ENCODE peak calls at places on chromosomes 12 and 14, in ten cellular contexts. P is K562, T is H1, B is sigmoid colon, S is transverse colon, R is stomach, Z is SK-N-SH, Y is HepG2, K is GM12878, G is esophagus muscularis mucosa. N is an unnamed sample. For H3K4me1, the result is how much of the 10 kb centered on the place peaks cover.

GRCh38 chr14:101313268-101313667 is 248.0 kb upstream of the DIO3 start:
- DNase-seq in P (no peak), T (peak), B (no peak), S (no peak), R (no peak), Z (no peak), Y (peak), K (no peak), G (peak), N (no peak)

GRCh38 chr12:110972870-110973269 is 52.5 kb upstream of the MYL2 start:
- DNase-seq in P (no peak), T (no peak), B (no peak), S (no peak), R (no peak), Z (no peak), Y (no peak), K (no peak), G (no peak), N (no peak)

GRCh38 chr14:103194256-103195045 is 71.2 kb downstream of the TNFAIP2 start:
- DNase-seq in P (no peak), T (no peak), B (peak), S (no peak), R (no peak), Z (no peak), Y (peak), K (no peak), G (no peak), N (peak)

GRCh38 chr12:128766738-128767501 is 56.8 kb downstream of the SLC15A4 start:
- DNase-seq in P (no peak), T (no peak), B (peak), S (no peak), R (no peak), Z (no peak), Y (no peak), K (no peak), G (no peak), N (no peak)

GRCh38 chr14:30551460-30551859 is 7.5 kb upstream of the G2E3 start:
- DNase-seq in P (no peak), T (no peak), B (no peak), S (no peak), R (no peak), Z (no peak), Y (peak), K (no peak), G (no peak), N (no peak)

GRCh38 chr12:124515981-124516380 is 51.4 kb downstream of the NCOR2 start:
- DNase-seq in P (no peak), T (no peak), B (no peak), S (no peak), R (peak), Z (no peak), Y (no peak), K (no peak), G (no peak), N (no peak)

GRCh38 chr12:112303004-112303403 is 79.2 kb downstream of the HECTD4 start:
- DNase-seq in P (no peak), T (no peak), B (no peak), S (no peak), R (no peak), Z (no peak), Y (no peak), K (peak), G (no peak), N (no peak)

GRCh38 chr12:57756406-57757341 is 1.8 kb downstream of the MARCHF9 start:
- DNase-seq in P (peak), T (peak), B (peak), S (peak), R (peak), Z (peak), Y (no peak), K (no peak), G (no peak), N (no peak)

GRCh38 chr12:124233041-124233836 is 61.7 kb upstream of the RFLNA start:
- DNase-seq in P (no peak), T (no peak), B (no peak), S (no peak), R (peak), Z (no peak), Y (no peak), K (no peak), G (no peak), N (no peak)

GRCh38 chr12:120586216-120586615 is 5.0 kb upstream of the POP5 start:
- DNase-seq in P (no peak), T (no peak), B (no peak), S (no peak), R (no peak), Z (no peak), Y (no peak), K (no peak), G (no peak), N (no peak)

GRCh38 chr12:120581998-120582397 is 796 bp upstream of the POP5 start:
- DNase-seq in P (no peak), T (no peak), B (no peak), S (no peak), R (no peak), Z (no peak), Y (no peak), K (no peak), G (no peak), N (no peak)

GRCh38 chr12:120586860-120587259 is 5.7 kb upstream of the POP5 start:
- DNase-seq in P (no peak), T (no peak), B (no peak), S (no peak), R (no peak), Z (no peak), Y (no peak), K (no peak), G (no peak), N (no peak)

GRCh38 chr12:120583478-120584030 is 2.4 kb upstream of the POP5 start:
- DNase-seq in P (peak), T (peak), B (peak), S (peak), R (peak), Z (peak), Y (peak), K (no peak), G (peak), N (peak)

DNA sequence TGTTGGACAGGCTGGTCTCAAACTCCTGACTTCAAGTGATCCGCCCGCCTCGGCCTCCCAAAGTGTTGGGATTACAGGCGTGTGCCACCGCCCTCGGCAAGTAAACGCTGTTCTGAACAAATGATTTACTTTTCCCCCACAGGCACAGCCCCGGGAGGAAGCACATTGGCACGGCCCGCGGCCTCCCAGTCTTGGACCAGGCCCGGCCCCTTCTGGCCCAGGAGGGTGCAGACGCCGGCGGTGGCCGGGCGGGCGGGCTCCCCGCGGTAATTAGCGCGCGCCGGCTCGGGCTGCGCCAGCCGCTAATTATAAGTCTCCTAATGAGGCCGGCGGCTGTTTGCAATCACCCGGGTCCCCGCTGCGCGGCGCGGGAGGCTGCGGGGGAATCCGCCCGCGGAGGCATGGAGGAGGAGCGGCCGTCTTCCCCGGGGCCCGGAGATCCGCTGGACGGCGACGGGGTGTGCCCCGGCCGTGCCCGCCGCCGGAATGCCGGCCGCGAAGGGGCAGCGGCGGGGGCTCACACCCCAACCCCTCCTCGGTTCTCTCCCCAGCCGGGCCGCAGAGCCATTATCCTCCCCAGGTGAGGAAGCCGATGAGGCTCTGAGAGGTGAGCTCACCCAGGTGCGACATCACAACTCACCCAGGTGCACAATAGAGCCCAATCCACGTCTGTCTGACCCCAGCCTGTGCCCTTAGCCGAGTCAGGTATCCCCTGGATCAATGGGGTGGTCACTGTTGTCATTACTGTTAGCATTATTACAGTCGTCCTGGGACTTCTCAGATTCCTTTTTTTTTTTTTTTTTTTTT is 3.3 kb upstream of the POP5 start:
- DNase-seq in P (peak), T (peak), B (peak), S (peak), R (peak), Z (peak), Y (no peak), K (no peak), G (no peak), N (peak)
- TF ChIP-seq EP300 in P (no peak), T (no peak), B (no peak), S (no peak), R (no peak), Z (no peak), Y (no peak), K (no peak), G (no peak), N (no peak)

DNA sequence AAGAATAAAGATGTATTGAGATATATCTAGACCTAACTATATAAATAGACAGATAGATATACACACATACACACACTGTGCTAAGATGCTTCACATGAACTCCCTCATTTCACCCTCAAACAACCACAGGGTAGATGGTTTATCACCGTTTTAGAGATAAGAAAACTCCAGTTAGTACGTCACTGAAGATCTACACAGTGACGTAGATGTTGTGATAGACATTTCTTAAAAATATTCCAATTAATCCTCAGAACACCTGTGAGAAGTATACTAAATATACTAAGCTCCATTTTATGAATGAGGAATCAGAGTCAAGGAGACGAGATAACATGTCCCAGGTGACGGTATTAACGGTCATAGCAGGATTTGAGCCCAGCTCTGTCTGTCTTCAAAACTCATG is 31.5 kb downstream of the CCDC60 start:
- DNase-seq in P (no peak), T (no peak), B (no peak), S (no peak), R (no peak), Z (no peak), Y (no peak), K (no peak), G (no peak), N (no peak)
- H3K4me1 ChIP-seq in P (under half), T (under half), B (under half), S (under half), R (under half), Z (under half), Y (under half), K (under half), G (under half), N (under half)

GRCh38 chr14:58151701-58152568 is at the start of gene ARMH4:
- DNase-seq in P (peak), T (peak), B (peak), S (peak), R (peak), Z (peak), Y (peak), K (no peak), G (peak), N (peak)
- TF ChIP-seq POLR2AphosphoS5 in P (no peak), T (no peak), B (peak), S (no peak), R (peak), Z (no peak), Y (no peak), K (no peak), G (peak), N (no peak)

DNA sequence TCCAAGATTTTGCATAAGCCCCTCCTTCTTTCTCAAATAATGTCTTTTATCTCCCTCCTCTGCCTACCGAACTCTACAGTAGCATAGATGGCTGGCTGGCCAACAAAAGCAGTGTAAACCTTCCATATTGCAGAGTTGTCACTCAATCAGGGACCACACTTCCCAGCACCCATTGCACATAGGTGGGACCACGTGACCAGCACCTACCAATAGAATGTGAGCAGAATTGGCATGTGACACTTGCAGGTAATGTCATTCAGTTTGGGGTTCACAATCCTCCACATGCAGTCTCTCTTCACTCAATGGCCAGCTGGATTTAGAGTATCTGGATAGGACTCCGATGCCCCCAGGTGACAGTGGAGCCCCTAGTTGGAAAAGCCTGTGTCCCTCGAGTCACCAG is 190.3 kb upstream of the CRY1 start:
- DNase-seq in P (peak), T (no peak), B (no peak), S (no peak), R (no peak), Z (no peak), Y (no peak), K (no peak), G (no peak), N (no peak)
- TF ChIP-seq EP300 in P (no peak), T (no peak), B (no peak), S (no peak), R (no peak), Z (no peak), Y (no peak), K (no peak), G (no peak), N (no peak)

DNA sequence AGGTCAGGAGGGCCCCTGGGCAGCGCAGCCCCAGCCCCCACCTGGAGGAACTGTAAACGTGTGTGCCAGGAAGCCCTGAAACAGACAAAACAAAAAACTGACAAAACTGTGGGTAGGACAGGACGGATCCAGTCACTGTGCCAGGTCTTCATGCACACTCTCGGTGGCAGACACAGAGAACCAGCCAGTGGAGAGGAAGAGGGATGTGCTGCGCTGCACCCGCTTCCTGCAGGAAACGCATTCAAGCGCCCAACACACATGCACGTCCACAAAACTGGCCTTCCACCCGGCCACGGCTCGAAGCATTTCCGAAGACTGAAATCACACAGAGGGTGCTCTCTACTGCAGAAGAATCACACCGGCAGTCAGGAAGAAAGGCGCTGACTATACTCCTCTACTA is 16.9 kb downstream of the BRF1 start:
- DNase-seq in P (no peak), T (no peak), B (no peak), S (no peak), R (no peak), Z (no peak), Y (no peak), K (no peak), G (no peak), N (no peak)
- H3K4me1 ChIP-seq in P (under half), T (under half), B (under half), S (under half), R (under half), Z (under half), Y (under half), K (under half), G (under half), N (under half)

GRCh38 chr14:85688024-85688423 is 158.1 kb downstream of the FLRT2 start:
- DNase-seq in P (no peak), T (no peak), B (no peak), S (no peak), R (no peak), Z (no peak), Y (no peak), K (no peak), G (no peak), N (no peak)

DNA sequence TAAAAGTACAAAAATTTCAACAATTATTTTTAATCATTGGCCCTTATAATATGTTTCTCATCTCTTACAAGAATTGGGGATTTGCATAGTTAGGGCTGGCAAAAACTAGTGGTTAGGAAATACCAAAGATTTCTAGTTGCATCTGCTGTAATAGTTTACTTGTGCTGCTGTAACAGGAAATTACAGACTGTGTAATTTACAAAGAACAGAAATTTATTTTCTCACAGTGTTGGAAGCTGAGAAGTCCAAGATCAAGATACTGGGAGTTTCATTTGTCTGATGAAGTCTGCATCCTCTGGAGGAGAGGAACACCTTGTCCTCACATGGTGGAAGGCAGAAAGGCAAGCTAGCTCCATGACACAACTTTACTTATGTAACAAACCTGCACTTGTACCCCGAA is 157.0 kb downstream of the FLRT2 start:
- DNase-seq in P (no peak), T (no peak), B (no peak), S (no peak), R (no peak), Z (no peak), Y (no peak), K (no peak), G (no peak), N (no peak)
- TF ChIP-seq POLR2AphosphoS5 in P (no peak), T (no peak), B (no peak), S (no peak), R (no peak), Z (no peak), Y (no peak), K (no peak), G (no peak), N (no peak)